ENCODE peak calls at places on chromosomes 6 and 20, in ten cellular contexts. One of them, this sample, is unnamed.

GRCh38 chr6:29631860-29632731 is 887 bp downstream of the GABBR1 start:
- DNase-seq in transverse colon: peak; percentile 69
- DNase-seq in dorsolateral prefrontal cortex: no peak
- DNase-seq in BJ: no peak
- DNase-seq in endothelial cell of umbilical vein: peak; percentile 36
- DNase-seq in foreskin fibroblast: peak; percentile 84
- DNase-seq in BE2C: peak; percentile 71
- DNase-seq in CD8-positive, alpha-beta T cell: peak; percentile 67
- DNase-seq in cardiac fibroblast: peak; percentile 78
- DNase-seq in epithelial cell of esophagus: peak; percentile 40
- DNase-seq in this sample: peak; percentile 56

GRCh38 chr6:100194535-100194934 is 200.5 kb upstream of the MCHR2 start:
- DNase-seq in transverse colon: no peak
- DNase-seq in dorsolateral prefrontal cortex: no peak
- DNase-seq in BJ: no peak
- DNase-seq in endothelial cell of umbilical vein: no peak
- DNase-seq in foreskin fibroblast: peak; percentile 57
- DNase-seq in BE2C: no peak
- DNase-seq in CD8-positive, alpha-beta T cell: no peak
- DNase-seq in cardiac fibroblast: no peak
- DNase-seq in epithelial cell of esophagus: no peak
- DNase-seq in this sample: no peak

GRCh38 chr20:56826306-56826970 is 197.3 kb downstream of the TFAP2C start:
- DNase-seq in transverse colon: no peak
- DNase-seq in dorsolateral prefrontal cortex: no peak
- DNase-seq in BJ: no peak
- DNase-seq in endothelial cell of umbilical vein: no peak
- DNase-seq in foreskin fibroblast: peak; percentile 95
- DNase-seq in BE2C: no peak
- DNase-seq in CD8-positive, alpha-beta T cell: no peak
- DNase-seq in cardiac fibroblast: peak; percentile 11
- DNase-seq in epithelial cell of esophagus: no peak
- DNase-seq in this sample: no peak

GRCh38 chr6:10522929-10523573 is 1.9 kb downstream of the GCNT2 start:
- DNase-seq in transverse colon: no peak
- DNase-seq in dorsolateral prefrontal cortex: no peak
- DNase-seq in BJ: no peak
- DNase-seq in endothelial cell of umbilical vein: no peak
- DNase-seq in foreskin fibroblast: no peak
- DNase-seq in BE2C: no peak
- DNase-seq in CD8-positive, alpha-beta T cell: no peak
- DNase-seq in cardiac fibroblast: no peak
- DNase-seq in epithelial cell of esophagus: peak; percentile 5
- DNase-seq in this sample: peak; percentile 39

GRCh38 chr6:101465871-101466270 is 72.4 kb downstream of the GRIK2 start:
- DNase-seq in transverse colon: no peak
- DNase-seq in dorsolateral prefrontal cortex: no peak
- DNase-seq in BJ: no peak
- DNase-seq in endothelial cell of umbilical vein: no peak
- DNase-seq in foreskin fibroblast: no peak
- DNase-seq in BE2C: no peak
- DNase-seq in CD8-positive, alpha-beta T cell: no peak
- DNase-seq in cardiac fibroblast: no peak
- DNase-seq in epithelial cell of esophagus: no peak
- DNase-seq in this sample: no peak

GRCh38 chr6:56244528-56245253 is 2.7 kb downstream of the COL21A1 start:
- DNase-seq in transverse colon: no peak
- DNase-seq in dorsolateral prefrontal cortex: no peak
- DNase-seq in BJ: no peak
- DNase-seq in endothelial cell of umbilical vein: no peak
- DNase-seq in foreskin fibroblast: no peak
- DNase-seq in BE2C: no peak
- DNase-seq in CD8-positive, alpha-beta T cell: no peak
- DNase-seq in cardiac fibroblast: no peak
- DNase-seq in epithelial cell of esophagus: peak; percentile 85
- DNase-seq in this sample: no peak

GRCh38 chr6:51203504-51203903 is 384.8 kb downstream of the TFAP2B start:
- DNase-seq in transverse colon: no peak
- DNase-seq in dorsolateral prefrontal cortex: no peak
- DNase-seq in BJ: no peak
- DNase-seq in endothelial cell of umbilical vein: no peak
- DNase-seq in foreskin fibroblast: no peak
- DNase-seq in BE2C: no peak
- DNase-seq in CD8-positive, alpha-beta T cell: no peak
- DNase-seq in cardiac fibroblast: no peak
- DNase-seq in epithelial cell of esophagus: no peak
- DNase-seq in this sample: no peak

GRCh38 chr20:43583982-43584432 is 6.7 kb upstream of the IFT52 start:
- DNase-seq in transverse colon: peak; percentile 24
- DNase-seq in dorsolateral prefrontal cortex: peak; percentile 88
- DNase-seq in BJ: peak; percentile 86
- DNase-seq in endothelial cell of umbilical vein: no peak
- DNase-seq in foreskin fibroblast: peak; percentile 96
- DNase-seq in BE2C: peak; percentile 41
- DNase-seq in CD8-positive, alpha-beta T cell: no peak
- DNase-seq in cardiac fibroblast: peak; percentile 99
- DNase-seq in epithelial cell of esophagus: peak; percentile 86
- DNase-seq in this sample: no peak

GRCh38 chr6:18515767-18516166 is 128.6 kb downstream of the RNF144B start:
- DNase-seq in transverse colon: no peak
- DNase-seq in dorsolateral prefrontal cortex: no peak
- DNase-seq in BJ: no peak
- DNase-seq in endothelial cell of umbilical vein: no peak
- DNase-seq in foreskin fibroblast: peak; percentile 29
- DNase-seq in BE2C: no peak
- DNase-seq in CD8-positive, alpha-beta T cell: no peak
- DNase-seq in cardiac fibroblast: no peak
- DNase-seq in epithelial cell of esophagus: peak; percentile 56
- DNase-seq in this sample: no peak

GRCh38 chr20:25084616-25085187 is 2.8 kb upstream of the VSX1 start:
- DNase-seq in transverse colon: no peak
- DNase-seq in dorsolateral prefrontal cortex: no peak
- DNase-seq in BJ: no peak
- DNase-seq in endothelial cell of umbilical vein: no peak
- DNase-seq in foreskin fibroblast: peak; percentile 23
- DNase-seq in BE2C: no peak
- DNase-seq in CD8-positive, alpha-beta T cell: no peak
- DNase-seq in cardiac fibroblast: no peak
- DNase-seq in epithelial cell of esophagus: no peak
- DNase-seq in this sample: no peak

GRCh38 chr20:11144114-11144513 is 470.3 kb upstream of the JAG1 start:
- DNase-seq in transverse colon: no peak
- DNase-seq in dorsolateral prefrontal cortex: no peak
- DNase-seq in BJ: peak; percentile 88
- DNase-seq in endothelial cell of umbilical vein: peak; percentile 29
- DNase-seq in foreskin fibroblast: peak; percentile 90
- DNase-seq in BE2C: no peak
- DNase-seq in CD8-positive, alpha-beta T cell: no peak
- DNase-seq in cardiac fibroblast: peak; percentile 84
- DNase-seq in epithelial cell of esophagus: peak; percentile 62
- DNase-seq in this sample: no peak

GRCh38 chr20:49713779-49714712 is at the start of gene B4GALT5:
- DNase-seq in transverse colon: peak; percentile 71
- DNase-seq in dorsolateral prefrontal cortex: peak; percentile 55
- DNase-seq in BJ: no peak
- DNase-seq in endothelial cell of umbilical vein: peak; percentile 78
- DNase-seq in foreskin fibroblast: peak; percentile 92
- DNase-seq in BE2C: peak; percentile 92
- DNase-seq in CD8-positive, alpha-beta T cell: peak; percentile 51
- DNase-seq in cardiac fibroblast: peak; percentile 86
- DNase-seq in epithelial cell of esophagus: peak; percentile 57
- DNase-seq in this sample: peak; percentile 95

GRCh38 chr6:89952696-89953095 is 58.4 kb downstream of the GJA10 start:
- DNase-seq in transverse colon: peak; percentile 12
- DNase-seq in dorsolateral prefrontal cortex: no peak
- DNase-seq in BJ: peak; percentile 65
- DNase-seq in endothelial cell of umbilical vein: no peak
- DNase-seq in foreskin fibroblast: peak; percentile 89
- DNase-seq in BE2C: no peak
- DNase-seq in CD8-positive, alpha-beta T cell: peak; percentile 86
- DNase-seq in cardiac fibroblast: peak; percentile 23
- DNase-seq in epithelial cell of esophagus: peak; percentile 83
- DNase-seq in this sample: no peak

GRCh38 chr6:11346516-11346915 is 114.0 kb upstream of the NEDD9 start:
- DNase-seq in transverse colon: no peak
- DNase-seq in dorsolateral prefrontal cortex: no peak
- DNase-seq in BJ: no peak
- DNase-seq in endothelial cell of umbilical vein: no peak
- DNase-seq in foreskin fibroblast: no peak
- DNase-seq in BE2C: no peak
- DNase-seq in CD8-positive, alpha-beta T cell: no peak
- DNase-seq in cardiac fibroblast: no peak
- DNase-seq in epithelial cell of esophagus: no peak
- DNase-seq in this sample: no peak

DNA sequence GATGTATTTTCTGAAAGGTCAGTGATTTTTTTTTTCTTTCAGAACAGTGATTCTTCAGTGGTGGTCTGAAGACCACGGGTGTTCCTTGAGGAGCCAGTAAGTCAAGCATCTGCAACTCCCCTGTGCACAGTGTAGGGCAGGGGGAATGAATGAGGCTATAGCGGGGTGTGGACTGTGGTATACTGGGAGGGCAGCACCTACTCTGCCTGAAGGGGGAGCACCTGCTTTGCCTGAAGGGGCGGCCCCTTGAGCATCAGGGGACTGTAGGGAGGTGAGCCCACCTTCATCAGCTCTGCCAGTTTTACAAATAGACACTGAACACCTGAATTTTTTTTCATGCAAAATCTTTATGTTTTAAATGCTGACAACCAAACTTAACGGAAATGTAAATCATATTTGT is 77.5 kb upstream of the RIPOR2 start:
- DNase-seq in transverse colon: no peak
- DNase-seq in dorsolateral prefrontal cortex: no peak
- DNase-seq in BJ: no peak
- DNase-seq in endothelial cell of umbilical vein: no peak
- DNase-seq in foreskin fibroblast: no peak
- DNase-seq in BE2C: no peak
- DNase-seq in CD8-positive, alpha-beta T cell: no peak
- DNase-seq in cardiac fibroblast: no peak
- DNase-seq in epithelial cell of esophagus: no peak
- DNase-seq in this sample: no peak
- TF ChIP-seq CTCF in transverse colon: no peak
- TF ChIP-seq CTCF in dorsolateral prefrontal cortex: no peak
- TF ChIP-seq CTCF in BJ: peak; percentile 25
- TF ChIP-seq CTCF in endothelial cell of umbilical vein: no peak
- TF ChIP-seq CTCF in foreskin fibroblast: no peak
- TF ChIP-seq CTCF in BE2C: peak; percentile 28
- TF ChIP-seq CTCF in CD8-positive, alpha-beta T cell: no peak
- TF ChIP-seq CTCF in cardiac fibroblast: peak; percentile 21
- TF ChIP-seq CTCF in epithelial cell of esophagus: peak; percentile 17
- TF ChIP-seq CTCF in this sample: peak; percentile 36

GRCh38 chr6:165306955-165307354 is 2.5 kb downstream of the C6orf118 start:
- DNase-seq in transverse colon: no peak
- DNase-seq in dorsolateral prefrontal cortex: no peak
- DNase-seq in BJ: no peak
- DNase-seq in endothelial cell of umbilical vein: no peak
- DNase-seq in foreskin fibroblast: no peak
- DNase-seq in BE2C: no peak
- DNase-seq in CD8-positive, alpha-beta T cell: no peak
- DNase-seq in cardiac fibroblast: no peak
- DNase-seq in epithelial cell of esophagus: no peak
- DNase-seq in this sample: no peak

GRCh38 chr6:165308926-165309731 is at the start of gene C6orf118:
- DNase-seq in transverse colon: no peak
- DNase-seq in dorsolateral prefrontal cortex: peak; percentile 32
- DNase-seq in BJ: no peak
- DNase-seq in endothelial cell of umbilical vein: peak; percentile 58
- DNase-seq in foreskin fibroblast: no peak
- DNase-seq in BE2C: peak; percentile 69
- DNase-seq in CD8-positive, alpha-beta T cell: no peak
- DNase-seq in cardiac fibroblast: peak; percentile 86
- DNase-seq in epithelial cell of esophagus: peak; percentile 40
- DNase-seq in this sample: peak; percentile 29
- H3K4me3 ChIP-seq in transverse colon: peak within 1 kb of the TSS; percentile 45
- H3K4me3 ChIP-seq in dorsolateral prefrontal cortex: peak within 1 kb of the TSS; percentile 47
- H3K4me3 ChIP-seq in BJ: no peak within 1 kb of the TSS
- H3K4me3 ChIP-seq in endothelial cell of umbilical vein: no peak within 1 kb of the TSS
- H3K4me3 ChIP-seq in foreskin fibroblast: no peak within 1 kb of the TSS
- H3K4me3 ChIP-seq in BE2C: peak within 1 kb of the TSS; percentile 58
- H3K4me3 ChIP-seq in CD8-positive, alpha-beta T cell: no peak within 1 kb of the TSS
- H3K4me3 ChIP-seq in cardiac fibroblast: peak within 1 kb of the TSS; percentile 54
- H3K4me3 ChIP-seq in epithelial cell of esophagus: peak within 1 kb of the TSS; percentile 32
- H3K4me3 ChIP-seq in this sample: no peak within 1 kb of the TSS

DNA sequence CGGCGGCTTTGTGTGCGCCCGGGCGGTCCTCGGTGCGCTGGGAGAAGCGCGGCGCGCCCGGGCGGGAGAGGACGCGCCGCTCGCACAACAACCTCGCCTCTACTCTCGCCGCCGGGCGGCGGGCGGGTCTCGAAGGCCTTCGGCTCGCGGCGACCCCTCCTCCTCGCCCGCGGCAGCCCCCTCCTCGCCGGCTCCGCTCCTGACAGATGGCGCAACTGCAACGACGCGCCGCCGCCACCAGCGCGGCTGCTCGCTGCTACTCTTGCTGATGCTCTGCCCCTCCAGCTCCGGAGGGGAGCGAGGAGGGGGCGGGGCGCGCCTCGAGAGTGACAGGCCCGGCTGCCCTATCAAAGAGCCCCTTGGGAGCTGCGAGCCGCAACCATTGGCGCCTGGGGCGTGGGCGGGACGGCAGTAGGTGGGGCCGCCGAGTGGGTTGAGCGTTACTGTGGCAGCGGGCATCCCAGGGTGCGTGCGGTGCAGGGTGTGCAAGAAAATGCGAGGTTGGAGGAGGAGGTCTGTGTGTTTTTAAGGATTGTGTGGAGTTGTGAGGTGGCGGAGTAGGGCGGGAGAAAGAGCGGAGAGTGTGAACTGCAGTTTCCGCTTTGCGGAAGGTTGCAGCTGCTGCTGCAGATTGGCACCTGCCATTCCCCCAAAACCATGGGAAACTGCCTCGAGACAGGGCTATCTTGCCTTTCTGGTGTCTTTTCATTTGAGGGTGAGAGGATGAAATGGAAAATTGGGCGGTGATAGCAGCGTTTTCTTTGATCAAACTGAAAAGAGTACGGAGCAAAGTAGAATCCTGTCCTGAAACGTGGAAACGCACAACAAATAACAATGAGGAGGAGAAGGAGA is at the start of gene FYN:
- DNase-seq in transverse colon: peak; percentile 96
- DNase-seq in dorsolateral prefrontal cortex: peak; percentile 98
- DNase-seq in BJ: peak; percentile 70
- DNase-seq in endothelial cell of umbilical vein: peak; percentile 99
- DNase-seq in foreskin fibroblast: peak; percentile 100
- DNase-seq in BE2C: peak; percentile 99
- DNase-seq in CD8-positive, alpha-beta T cell: peak; percentile 98
- DNase-seq in cardiac fibroblast: peak; percentile 98
- DNase-seq in epithelial cell of esophagus: peak; percentile 98
- DNase-seq in this sample: peak; percentile 94
- TF ChIP-seq CTCF in transverse colon: peak; percentile 31
- TF ChIP-seq CTCF in dorsolateral prefrontal cortex: peak; percentile 22
- TF ChIP-seq CTCF in BJ: peak; percentile 38
- TF ChIP-seq CTCF in endothelial cell of umbilical vein: no peak
- TF ChIP-seq CTCF in foreskin fibroblast: no peak
- TF ChIP-seq CTCF in BE2C: peak; percentile 18
- TF ChIP-seq CTCF in CD8-positive, alpha-beta T cell: peak; percentile 42
- TF ChIP-seq CTCF in cardiac fibroblast: peak; percentile 48
- TF ChIP-seq CTCF in epithelial cell of esophagus: peak; percentile 28
- TF ChIP-seq CTCF in this sample: no peak

DNA sequence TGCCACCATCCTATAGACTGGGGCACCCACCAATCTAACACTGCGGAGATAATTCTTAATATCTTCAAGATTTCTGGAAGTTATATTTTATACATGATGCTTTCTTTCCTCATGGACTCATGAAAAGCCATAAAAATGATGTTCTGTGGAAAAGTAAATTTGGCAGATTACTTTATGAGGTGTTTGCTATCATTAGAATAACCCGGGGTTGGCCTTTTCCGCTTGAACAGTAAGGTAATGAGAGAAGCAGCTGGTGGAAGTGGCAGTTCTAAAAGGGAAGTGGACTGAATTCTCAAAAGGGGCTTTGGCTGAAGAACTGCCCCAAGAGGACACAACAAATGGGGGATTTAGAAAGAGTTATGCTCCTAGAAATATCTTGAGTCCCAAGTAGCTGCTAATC is 2.7 kb downstream of the ISM1 start:
- DNase-seq in transverse colon: no peak
- DNase-seq in dorsolateral prefrontal cortex: no peak
- DNase-seq in BJ: no peak
- DNase-seq in endothelial cell of umbilical vein: no peak
- DNase-seq in foreskin fibroblast: no peak
- DNase-seq in BE2C: no peak
- DNase-seq in CD8-positive, alpha-beta T cell: no peak
- DNase-seq in cardiac fibroblast: no peak
- DNase-seq in epithelial cell of esophagus: no peak
- DNase-seq in this sample: no peak
- H3K4me3 ChIP-seq in transverse colon: no peak overlapping the region
- H3K4me3 ChIP-seq in dorsolateral prefrontal cortex: no peak overlapping the region
- H3K4me3 ChIP-seq in BJ: no peak overlapping the region
- H3K4me3 ChIP-seq in endothelial cell of umbilical vein: no peak overlapping the region
- H3K4me3 ChIP-seq in foreskin fibroblast: no peak overlapping the region
- H3K4me3 ChIP-seq in BE2C: no peak overlapping the region
- H3K4me3 ChIP-seq in CD8-positive, alpha-beta T cell: no peak overlapping the region
- H3K4me3 ChIP-seq in cardiac fibroblast: no peak overlapping the region
- H3K4me3 ChIP-seq in epithelial cell of esophagus: no peak overlapping the region
- H3K4me3 ChIP-seq in this sample: no peak overlapping the region